ENCODE peak calls at places on chromosomes 4 and X, in nine cellular contexts. Y is CD8-positive, alpha-beta T cell; X is CD4-positive, alpha-beta T cell; C is gastrocnemius medialis; M is brain microvascular endothelial cell; R is body of pancreas; W is fibroblast of lung; O is CD4-positive, alpha-beta memory T cell; B is prostate gland. U is an unnamed sample.

GRCh38 chr4:74625981-74626380 is 168.3 kb downstream of the BTC start:
- DNase-seq in Y (no peak), X (no peak), C (no peak), M (no peak), R (no peak), W (no peak), O (no peak), B (no peak), U (no peak)

GRCh38 chrX:13863326-13863725 is 46.4 kb upstream of the GPM6B start:
- DNase-seq in Y (no peak), X (no peak), C (no peak), M (peak; percentile 9), R (no peak), W (no peak), O (no peak), B (no peak), U (no peak)

GRCh38 chrX:53087378-53087777 is 5.2 kb downstream of the TSPYL2 start:
- DNase-seq in Y (no peak), X (peak; percentile 27), C (no peak), M (no peak), R (no peak), W (no peak), O (no peak), B (no peak), U (no peak)

GRCh38 chr4:77433102-77433733 is 172.4 kb upstream of the CXCL13 start:
- DNase-seq in Y (no peak), X (no peak), C (no peak), M (peak; percentile 51), R (peak; percentile 39), W (peak; percentile 35), O (peak; percentile 34), B (peak; percentile 28), U (peak; percentile 23)

GRCh38 chr4:148060264-148061138 is 328.6 kb downstream of the ARHGAP10 start:
- DNase-seq in Y (peak; percentile 25), X (peak; percentile 15), C (no peak), M (no peak), R (no peak), W (no peak), O (peak; percentile 68), B (no peak), U (no peak)

GRCh38 chrX:154051210-154051810 is 31.6 kb upstream of the IRAK1 start:
- DNase-seq in Y (peak; percentile 70), X (peak; percentile 51), C (peak; percentile 29), M (peak; percentile 62), R (peak; percentile 78), W (peak; percentile 64), O (peak; percentile 70), B (peak; percentile 74), U (peak; percentile 77)

GRCh38 chr4:113673450-113673849 is 88.1 kb downstream of the CAMK2D start:
- DNase-seq in Y (peak; percentile 26), X (no peak), C (no peak), M (no peak), R (no peak), W (no peak), O (no peak), B (no peak), U (peak; percentile 33)

GRCh38 chrX:69016220-69016941 is 148.9 kb downstream of the PJA1 start:
- DNase-seq in Y (no peak), X (no peak), C (no peak), M (no peak), R (no peak), W (no peak), O (no peak), B (no peak), U (no peak)

GRCh38 chr4:118682928-118683327 is 2.3 kb upstream of the METTL14 start:
- DNase-seq in Y (no peak), X (no peak), C (no peak), M (no peak), R (no peak), W (peak; percentile 55), O (no peak), B (no peak), U (no peak)

GRCh38 chrX:150845091-150845490 is 53.4 kb downstream of the CD99L2 start:
- DNase-seq in Y (no peak), X (no peak), C (no peak), M (no peak), R (no peak), W (no peak), O (no peak), B (no peak), U (no peak)

GRCh38 chr4:13888112-13888511 is 260.6 kb upstream of the BOD1L1 start:
- DNase-seq in Y (no peak), X (no peak), C (no peak), M (peak; percentile 83), R (no peak), W (peak; percentile 93), O (no peak), B (no peak), U (no peak)

GRCh38 chrX:9940397-9940796 is 26.8 kb upstream of the CLDN34 start:
- DNase-seq in Y (no peak), X (no peak), C (no peak), M (peak; percentile 55), R (peak; percentile 5), W (peak; percentile 60), O (no peak), B (no peak), U (no peak)

GRCh38 chr4:1854752-1855151 is 1.2 kb downstream of the LETM1 start:
- DNase-seq in Y (no peak), X (no peak), C (no peak), M (no peak), R (no peak), W (no peak), O (no peak), B (no peak), U (no peak)

GRCh38 chr4:51831133-51831532 is 11.8 kb upstream of the DCUN1D4 start:
- DNase-seq in Y (peak; percentile 73), X (peak; percentile 61), C (peak; percentile 34), M (peak; percentile 65), R (peak; percentile 73), W (peak; percentile 59), O (peak; percentile 58), B (peak; percentile 46), U (peak; percentile 73)

GRCh38 chrX:35166023-35166422 is 223.4 kb downstream of the FAM47B start:
- DNase-seq in Y (no peak), X (no peak), C (no peak), M (no peak), R (no peak), W (peak; percentile 45), O (no peak), B (no peak), U (no peak)

GRCh38 chrX:14872355-14872754 is 514 bp downstream of the FANCB start:
- DNase-seq in Y (no peak), X (no peak), C (no peak), M (no peak), R (no peak), W (no peak), O (no peak), B (no peak), U (no peak)

GRCh38 chr4:101393256-101393655 is 45.9 kb upstream of the PPP3CA start:
- DNase-seq in Y (no peak), X (no peak), C (no peak), M (no peak), R (no peak), W (peak; percentile 34), O (no peak), B (no peak), U (no peak)

DNA sequence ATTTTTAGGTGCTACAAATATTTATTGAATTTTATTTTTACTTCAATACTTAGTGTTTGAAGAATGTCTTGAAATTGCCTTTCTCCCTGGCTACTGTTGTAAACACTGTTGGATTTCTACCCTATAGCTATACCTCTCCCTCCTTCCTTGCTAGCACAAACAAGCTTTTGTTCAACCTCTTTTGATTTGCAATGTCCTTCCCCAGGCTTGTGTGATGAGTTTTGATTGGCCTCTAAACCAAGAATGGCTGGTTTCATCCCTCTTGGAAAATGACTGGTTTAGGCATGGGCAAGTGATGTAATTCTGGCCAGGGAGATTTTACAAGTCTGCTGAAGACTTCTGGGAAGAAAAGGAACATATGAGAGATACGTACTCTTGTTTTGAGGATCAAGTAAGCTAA is 25.3 kb upstream of the SLITRK2 start:
- DNase-seq in Y (no peak), X (no peak), C (no peak), M (no peak), R (no peak), W (no peak), O (no peak), B (no peak), U (no peak)
- H3K27me3 ChIP-seq in Y (no peaks in the 10 kb centered on the region), X (no peaks in the 10 kb centered on the region), C (no peaks in the 10 kb centered on the region), M (no peaks in the 10 kb centered on the region), R (no peaks in the 10 kb centered on the region), W (no peaks in the 10 kb centered on the region), O (no peaks in the 10 kb centered on the region), B (no peaks in the 10 kb centered on the region), U (peaks cover 44% of the 10 kb centered on the region)

GRCh38 chr4:150934022-150934421 is 81.1 kb downstream of the LRBA start:
- DNase-seq in Y (no peak), X (no peak), C (no peak), M (no peak), R (peak; percentile 5), W (no peak), O (no peak), B (no peak), U (no peak)
- H3K27me3 ChIP-seq in Y (no peaks in the 10 kb centered on the region), X (no peaks in the 10 kb centered on the region), C (no peaks in the 10 kb centered on the region), M (no peaks in the 10 kb centered on the region), R (no peaks in the 10 kb centered on the region), W (no peaks in the 10 kb centered on the region), O (no peaks in the 10 kb centered on the region), B (no peaks in the 10 kb centered on the region), U (no peaks in the 10 kb centered on the region)

GRCh38 chrX:11129546-11129945 is 18.4 kb downstream of the HCCS start:
- DNase-seq in Y (no peak), X (no peak), C (no peak), M (no peak), R (no peak), W (no peak), O (no peak), B (no peak), U (no peak)

GRCh38 chrX:11125079-11125478 is 13.9 kb downstream of the HCCS start:
- DNase-seq in Y (no peak), X (no peak), C (no peak), M (no peak), R (no peak), W (no peak), O (no peak), B (no peak), U (no peak)

GRCh38 chrX:11119295-11119943 is 8.3 kb downstream of the HCCS start:
- DNase-seq in Y (no peak), X (no peak), C (no peak), M (no peak), R (no peak), W (no peak), O (no peak), B (no peak), U (no peak)

GRCh38 chrX:11124094-11124493 is 13.0 kb downstream of the HCCS start:
- DNase-seq in Y (no peak), X (no peak), C (no peak), M (no peak), R (no peak), W (no peak), O (no peak), B (no peak), U (no peak)
- H3K27me3 ChIP-seq in Y (no peaks in the 10 kb centered on the region), X (no peaks in the 10 kb centered on the region), C (no peaks in the 10 kb centered on the region), M (no peaks in the 10 kb centered on the region), R (no peaks in the 10 kb centered on the region), W (no peaks in the 10 kb centered on the region), O (no peaks in the 10 kb centered on the region), B (no peaks in the 10 kb centered on the region), U (no peaks in the 10 kb centered on the region)

DNA sequence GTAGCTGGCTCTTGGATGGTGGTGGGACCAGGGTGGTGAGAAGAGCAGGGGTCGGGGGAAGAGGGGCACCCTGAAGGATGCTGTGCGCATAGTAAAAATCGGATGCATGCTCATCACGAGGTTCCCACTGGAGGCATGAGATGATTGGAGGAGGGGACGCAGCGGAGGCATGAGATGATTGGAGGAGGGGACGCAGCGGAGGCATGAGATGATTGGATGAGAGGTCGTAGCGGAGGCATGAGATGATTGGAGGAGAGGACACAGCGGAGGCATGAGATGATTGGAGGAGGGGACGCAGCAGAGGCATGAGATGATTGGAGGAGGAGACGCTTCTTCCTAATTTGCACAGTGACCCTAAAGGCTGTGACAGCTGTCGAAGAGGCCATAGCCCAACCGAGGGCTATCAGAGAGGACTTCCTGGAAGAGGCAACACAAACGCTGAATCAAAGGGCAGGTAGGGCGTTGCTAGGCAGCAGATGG is 106.7 kb downstream of the ADRA2C start:
- DNase-seq in Y (no peak), X (no peak), C (no peak), M (no peak), R (no peak), W (no peak), O (no peak), B (no peak), U (peak; percentile 6)
- H3K27me3 ChIP-seq in Y (peaks cover 15% of the 10 kb centered on the region), X (peaks cover 47% of the 10 kb centered on the region), C (peaks cover 56% of the 10 kb centered on the region), M (peaks cover 50% of the 10 kb centered on the region), R (peaks cover 7% of the 10 kb centered on the region), W (peaks cover 21% of the 10 kb centered on the region), O (no peaks in the 10 kb centered on the region), B (peaks cover 30% of the 10 kb centered on the region), U (no peaks in the 10 kb centered on the region)